ENCODE peak calls at places on chromosomes 5 and 9, in seven cellular contexts. Z is fibroblast of lung; F is CD8-positive, alpha-beta memory T cell; C is H1; E is colonic mucosa; W is esophagus squamous epithelium; P is dorsolateral prefrontal cortex. O is an unnamed sample.
A peak's percentile ranks its signal among the peaks of the same experiment; 100 is the strongest.

GRCh38 chr9:112380771-112381181 is 868 bp downstream of the HSDL2 start:
- DNase-seq in P (no peak), F (no peak), W (no peak), Z (peak; percentile 43), C (no peak), E (no peak), O (peak; percentile 30)

GRCh38 chr5:17343675-17344074 is 126.2 kb downstream of the BASP1 start:
- DNase-seq in C (no peak), W (no peak), E (no peak), F (no peak), Z (peak; percentile 93), P (no peak), O (no peak)

GRCh38 chr5:157233515-157233914 is 32.4 kb upstream of the CYFIP2 start:
- DNase-seq in F (no peak), P (no peak), C (peak; percentile 33), Z (no peak), W (no peak), E (no peak), O (no peak)

GRCh38 chr5:149749481-149750365 is 19.6 kb downstream of the PPARGC1B start:
- DNase-seq in Z (no peak), P (no peak), E (no peak), C (no peak), F (no peak), W (no peak), O (peak; percentile 30)

GRCh38 chr5:94746731-94747124 is 128.3 kb downstream of the SLF1 start:
- DNase-seq in F (no peak), Z (no peak), E (no peak), P (no peak), W (no peak), C (no peak), O (no peak)

GRCh38 chr5:152599096-152599495 is 194.0 kb upstream of the NMUR2 start:
- DNase-seq in F (no peak), P (no peak), W (no peak), Z (no peak), C (no peak), E (no peak), O (no peak)

GRCh38 chr5:134447815-134448520 is 36.3 kb upstream of the CDKN2AIPNL start:
- DNase-seq in P (no peak), C (no peak), E (no peak), Z (no peak), W (no peak), F (no peak), O (no peak)

GRCh38 chr5:75622564-75622963 is 11.3 kb downstream of the ANKDD1B start:
- DNase-seq in F (no peak), Z (no peak), W (no peak), E (peak; percentile 58), C (no peak), P (no peak), O (no peak)

GRCh38 chr5:173283318-173284288 is 44.6 kb downstream of the STC2 start:
- DNase-seq in P (peak; percentile 57), C (peak; percentile 91), W (no peak), E (peak; percentile 72), Z (peak; percentile 45), F (peak; percentile 19), O (peak; percentile 68)

GRCh38 chr5:173288632-173289031 is 39.6 kb downstream of the STC2 start:
- DNase-seq in P (no peak), F (no peak), C (no peak), W (no peak), E (no peak), Z (no peak), O (no peak)

GRCh38 chr5:173290477-173291131 is 37.6 kb downstream of the STC2 start:
- DNase-seq in F (no peak), P (no peak), C (no peak), E (no peak), Z (peak; percentile 37), W (no peak), O (no peak)

GRCh38 chr5:173289372-173289771 is 38.8 kb downstream of the STC2 start:
- DNase-seq in E (no peak), P (no peak), F (no peak), W (no peak), Z (no peak), C (no peak), O (no peak)

GRCh38 chr5:173287086-173287485 is 41.1 kb downstream of the STC2 start:
- DNase-seq in Z (no peak), E (no peak), F (no peak), C (no peak), P (no peak), W (no peak), O (no peak)
- H3K27me3 ChIP-seq in Z (peaks cover 14% of the 10 kb centered on the region), E (peaks cover 13% of the 10 kb centered on the region), F (peaks cover 3% of the 10 kb centered on the region), C (peaks cover 20% of the 10 kb centered on the region), P (peaks cover 12% of the 10 kb centered on the region), W (peaks cover 91% of the 10 kb centered on the region), O (peaks cover 37% of the 10 kb centered on the region)

DNA sequence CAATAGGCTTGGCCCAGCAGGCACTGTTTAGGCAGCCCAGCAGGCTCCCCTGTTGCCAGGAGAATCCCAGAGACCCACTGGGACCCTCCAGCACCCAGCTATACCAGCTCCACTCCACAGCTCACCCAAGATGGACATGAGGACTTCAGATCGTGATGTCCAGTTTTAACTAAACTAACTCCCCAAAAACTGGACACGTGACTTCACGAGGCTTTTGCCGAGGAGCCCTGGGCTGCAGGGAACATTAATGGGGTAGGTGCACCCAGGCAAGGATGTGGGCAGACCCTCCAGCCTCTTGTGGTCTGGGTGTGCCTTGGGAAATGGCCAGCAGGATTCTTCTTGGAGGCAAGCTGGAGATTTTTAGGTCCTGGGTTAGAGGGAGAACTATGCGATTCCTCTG is 8.9 kb upstream of the NKD2 start:
- DNase-seq in E (no peak), P (peak; percentile 11), W (no peak), Z (no peak), F (no peak), C (no peak), O (no peak)
- H3K27ac ChIP-seq in E (no peak overlapping the region), P (no peak overlapping the region), W (no peak overlapping the region), Z (no peak overlapping the region), F (no peak overlapping the region), C (no peak overlapping the region), O (no peak overlapping the region)

GRCh38 chr9:84340535-84340934 is at the start of gene SLC28A3:
- DNase-seq in F (no peak), E (peak; percentile 81), C (no peak), W (no peak), Z (no peak), P (no peak), O (no peak)

GRCh38 chr9:84338792-84339191 is 1.8 kb downstream of the SLC28A3 start:
- DNase-seq in C (no peak), W (no peak), Z (no peak), P (no peak), F (no peak), E (peak; percentile 51), O (no peak)

GRCh38 chr9:84337252-84337651 is 3.3 kb downstream of the SLC28A3 start:
- DNase-seq in F (no peak), C (no peak), P (no peak), E (peak; percentile 33), Z (no peak), W (no peak), O (no peak)

GRCh38 chr9:84339523-84339922 is 1.0 kb downstream of the SLC28A3 start:
- DNase-seq in W (no peak), Z (no peak), E (no peak), P (no peak), C (no peak), F (no peak), O (no peak)

DNA sequence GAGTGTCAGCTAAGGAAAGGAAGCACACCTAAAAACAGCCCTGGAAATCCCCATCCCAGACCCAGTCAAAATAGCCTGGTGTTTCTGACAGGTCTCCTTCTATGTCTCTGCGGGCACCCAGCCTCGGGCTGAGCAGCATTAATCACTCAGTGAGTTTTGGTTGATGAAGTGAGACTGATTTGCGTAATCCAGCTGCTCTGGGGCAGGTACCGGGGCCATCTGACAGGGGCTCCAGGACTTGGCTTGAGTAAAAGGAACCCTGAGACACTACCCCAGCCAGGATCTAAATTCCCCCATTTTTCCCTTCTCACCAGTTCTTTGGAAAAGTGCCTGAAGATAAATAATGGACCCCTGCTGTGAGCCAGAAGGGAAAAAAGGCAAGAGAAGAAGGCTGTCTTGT is 607 bp downstream of the SLC28A3 start:
- DNase-seq in E (no peak), W (no peak), C (no peak), Z (no peak), P (no peak), F (no peak), O (no peak)
- H3K27me3 ChIP-seq in E (no peaks in the 10 kb centered on the region), W (no peaks in the 10 kb centered on the region), C (no peaks in the 10 kb centered on the region), Z (no peaks in the 10 kb centered on the region), P (no peaks in the 10 kb centered on the region), F (no peaks in the 10 kb centered on the region), O (no peaks in the 10 kb centered on the region)

GRCh38 chr9:133058550-133059320 is 3.0 kb upstream of the CEL start:
- DNase-seq in P (no peak), F (no peak), C (no peak), E (no peak), Z (no peak), W (no peak), O (peak; percentile 17)

GRCh38 chr9:133058051-133058450 is 3.7 kb upstream of the CEL start:
- DNase-seq in Z (no peak), P (no peak), C (no peak), E (no peak), F (no peak), W (no peak), O (no peak)

GRCh38 chr9:133059623-133060022 is 2.2 kb upstream of the CEL start:
- DNase-seq in C (no peak), Z (no peak), W (no peak), P (no peak), E (no peak), F (no peak), O (no peak)

GRCh38 chr9:133063159-133063499 is 1.3 kb downstream of the CEL start:
- DNase-seq in Z (no peak), P (no peak), E (no peak), F (no peak), C (no peak), W (no peak), O (no peak)

DNA sequence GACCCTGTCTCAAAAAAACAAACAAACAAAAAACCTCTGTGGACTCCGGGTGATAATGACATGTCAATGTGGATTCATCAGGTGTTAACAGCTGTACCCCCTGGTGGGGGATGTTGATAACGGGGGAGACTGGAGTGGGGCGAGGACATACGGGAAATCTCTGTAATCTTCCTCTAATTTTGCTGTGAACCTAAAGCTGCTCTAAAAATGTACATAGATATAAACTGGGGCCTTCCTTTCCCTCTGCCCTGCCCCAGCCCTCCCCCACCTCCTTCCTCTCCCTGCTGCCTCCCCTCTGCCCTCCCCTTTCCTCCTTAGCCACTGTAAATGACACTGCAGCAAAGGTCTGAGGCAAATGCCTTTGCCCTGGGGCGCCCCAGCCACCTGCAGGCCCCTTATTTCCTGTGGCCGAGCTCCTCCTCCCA is 1.4 kb upstream of the CEL start:
- DNase-seq in C (no peak), E (no peak), W (no peak), F (no peak), Z (no peak), P (no peak), O (no peak)
- H3K27ac ChIP-seq in C (no peak overlapping the region), E (no peak overlapping the region), W (peak overlapping the region; percentile 88), F (no peak overlapping the region), Z (no peak overlapping the region), P (no peak overlapping the region), O (no peak overlapping the region)

GRCh38 chr5:73228052-73228451 is 55.1 kb downstream of the TMEM174 start:
- DNase-seq in F (no peak), E (no peak), C (no peak), Z (no peak), P (no peak), W (no peak), O (no peak)
- H3K27me3 ChIP-seq in F (peaks cover 31% of the 10 kb centered on the region), E (peaks cover 75% of the 10 kb centered on the region), C (peaks cover 54% of the 10 kb centered on the region), Z (no peaks in the 10 kb centered on the region), P (peaks cover 79% of the 10 kb centered on the region), W (peaks cover 75% of the 10 kb centered on the region), O (peaks cover 36% of the 10 kb centered on the region)